ENCODE peak calls at places on chromosomes 13 and 19, in nine cellular contexts. One of them, this sample, is unnamed.

GRCh38 chr13:111865046-111865445 is 201.9 kb upstream of the SOX1 start:
- DNase-seq in GM23338: no peak
- DNase-seq in AG09319: no peak
- DNase-seq in cardiac fibroblast: no peak
- DNase-seq in lung: no peak
- DNase-seq in fibroblast of the aortic adventitia: no peak
- DNase-seq in lower lobe of right lung: no peak
- DNase-seq in AG04449: no peak
- DNase-seq in foreskin keratinocyte: no peak
- DNase-seq in this sample: no peak

GRCh38 chr19:18264428-18264827 is 9.8 kb downstream of the IQCN start:
- DNase-seq in lower lobe of right lung: no peak
- DNase-seq in foreskin keratinocyte: no peak
- DNase-seq in lung: no peak
- DNase-seq in GM23338: no peak
- DNase-seq in fibroblast of the aortic adventitia: no peak
- DNase-seq in cardiac fibroblast: no peak
- DNase-seq in AG04449: no peak
- DNase-seq in AG09319: no peak
- DNase-seq in this sample: no peak

GRCh38 chr19:17348700-17349099 is 11.3 kb downstream of the GTPBP3 start:
- DNase-seq in AG09319: no peak
- DNase-seq in AG04449: no peak
- DNase-seq in lower lobe of right lung: no peak
- DNase-seq in GM23338: peak; percentile 77
- DNase-seq in fibroblast of the aortic adventitia: peak; percentile 69
- DNase-seq in foreskin keratinocyte: no peak
- DNase-seq in lung: peak; percentile 51
- DNase-seq in cardiac fibroblast: peak; percentile 85
- DNase-seq in this sample: peak; percentile 23

GRCh38 chr19:31678421-31678820 is 329.2 kb upstream of the TSHZ3 start:
- DNase-seq in fibroblast of the aortic adventitia: no peak
- DNase-seq in lower lobe of right lung: no peak
- DNase-seq in foreskin keratinocyte: no peak
- DNase-seq in GM23338: no peak
- DNase-seq in AG04449: no peak
- DNase-seq in AG09319: no peak
- DNase-seq in lung: no peak
- DNase-seq in cardiac fibroblast: no peak
- DNase-seq in this sample: no peak

GRCh38 chr19:4676955-4677731 is 7.0 kb upstream of the MYDGF start:
- DNase-seq in foreskin keratinocyte: no peak
- DNase-seq in lower lobe of right lung: peak; percentile 64
- DNase-seq in AG04449: no peak
- DNase-seq in AG09319: no peak
- DNase-seq in cardiac fibroblast: peak; percentile 50
- DNase-seq in fibroblast of the aortic adventitia: peak; percentile 28
- DNase-seq in GM23338: peak; percentile 96
- DNase-seq in lung: no peak
- DNase-seq in this sample: no peak

GRCh38 chr13:28585557-28585956 is 73.4 kb upstream of the POMP start:
- DNase-seq in AG09319: no peak
- DNase-seq in cardiac fibroblast: no peak
- DNase-seq in foreskin keratinocyte: no peak
- DNase-seq in GM23338: no peak
- DNase-seq in lower lobe of right lung: no peak
- DNase-seq in fibroblast of the aortic adventitia: no peak
- DNase-seq in lung: no peak
- DNase-seq in AG04449: no peak
- DNase-seq in this sample: no peak

GRCh38 chr13:60267498-60268202 is 103.9 kb upstream of the DIAPH3 start:
- DNase-seq in fibroblast of the aortic adventitia: no peak
- DNase-seq in lower lobe of right lung: no peak
- DNase-seq in foreskin keratinocyte: no peak
- DNase-seq in AG04449: no peak
- DNase-seq in lung: no peak
- DNase-seq in AG09319: no peak
- DNase-seq in GM23338: peak; percentile 79
- DNase-seq in cardiac fibroblast: peak; percentile 1
- DNase-seq in this sample: no peak

GRCh38 chr19:29923653-29924052 is 18.4 kb upstream of the URI1 start:
- DNase-seq in AG09319: no peak
- DNase-seq in fibroblast of the aortic adventitia: no peak
- DNase-seq in GM23338: no peak
- DNase-seq in lower lobe of right lung: no peak
- DNase-seq in lung: no peak
- DNase-seq in cardiac fibroblast: no peak
- DNase-seq in foreskin keratinocyte: no peak
- DNase-seq in AG04449: no peak
- DNase-seq in this sample: peak; percentile 23

GRCh38 chr19:18868380-18869230 is 27.4 kb downstream of the CERS1 start:
- DNase-seq in lower lobe of right lung: no peak
- DNase-seq in GM23338: peak; percentile 78
- DNase-seq in foreskin keratinocyte: no peak
- DNase-seq in lung: no peak
- DNase-seq in AG04449: no peak
- DNase-seq in AG09319: no peak
- DNase-seq in fibroblast of the aortic adventitia: no peak
- DNase-seq in cardiac fibroblast: no peak
- DNase-seq in this sample: no peak

GRCh38 chr13:70894258-70894657 is 786.0 kb upstream of the KLHL1 start:
- DNase-seq in cardiac fibroblast: no peak
- DNase-seq in lung: no peak
- DNase-seq in lower lobe of right lung: no peak
- DNase-seq in foreskin keratinocyte: no peak
- DNase-seq in fibroblast of the aortic adventitia: no peak
- DNase-seq in GM23338: peak; percentile 22
- DNase-seq in AG04449: no peak
- DNase-seq in AG09319: no peak
- DNase-seq in this sample: no peak

GRCh38 chr19:14809272-14810057 is 25.5 kb downstream of the OR7A5 start:
- DNase-seq in lung: no peak
- DNase-seq in cardiac fibroblast: no peak
- DNase-seq in lower lobe of right lung: no peak
- DNase-seq in AG09319: no peak
- DNase-seq in AG04449: no peak
- DNase-seq in fibroblast of the aortic adventitia: no peak
- DNase-seq in GM23338: no peak
- DNase-seq in foreskin keratinocyte: no peak
- DNase-seq in this sample: no peak

GRCh38 chr13:28258401-28258800 is 120.1 kb downstream of the PAN3 start:
- DNase-seq in cardiac fibroblast: no peak
- DNase-seq in lower lobe of right lung: no peak
- DNase-seq in AG04449: no peak
- DNase-seq in GM23338: no peak
- DNase-seq in lung: no peak
- DNase-seq in foreskin keratinocyte: no peak
- DNase-seq in fibroblast of the aortic adventitia: no peak
- DNase-seq in AG09319: no peak
- DNase-seq in this sample: no peak

GRCh38 chr19:45779231-45780145 is 2.8 kb downstream of the DMPK start:
- DNase-seq in lung: peak; percentile 93
- DNase-seq in foreskin keratinocyte: peak; percentile 59
- DNase-seq in cardiac fibroblast: peak; percentile 51
- DNase-seq in AG04449: no peak
- DNase-seq in fibroblast of the aortic adventitia: peak; percentile 49
- DNase-seq in AG09319: no peak
- DNase-seq in GM23338: peak; percentile 97
- DNase-seq in lower lobe of right lung: peak; percentile 90
- DNase-seq in this sample: no peak

GRCh38 chr13:101554420-101555125 is 102.1 kb downstream of the ITGBL1 start:
- DNase-seq in AG04449: no peak
- DNase-seq in AG09319: no peak
- DNase-seq in GM23338: no peak
- DNase-seq in foreskin keratinocyte: no peak
- DNase-seq in fibroblast of the aortic adventitia: peak; percentile 20
- DNase-seq in cardiac fibroblast: no peak
- DNase-seq in lung: no peak
- DNase-seq in lower lobe of right lung: no peak
- DNase-seq in this sample: peak; percentile 24

GRCh38 chr13:24272452-24273161 is 36.8 kb upstream of the C1QTNF9 start:
- DNase-seq in lung: peak; percentile 65
- DNase-seq in fibroblast of the aortic adventitia: no peak
- DNase-seq in lower lobe of right lung: peak; percentile 74
- DNase-seq in foreskin keratinocyte: no peak
- DNase-seq in AG09319: no peak
- DNase-seq in cardiac fibroblast: no peak
- DNase-seq in GM23338: no peak
- DNase-seq in AG04449: no peak
- DNase-seq in this sample: no peak

GRCh38 chr19:55678121-55678671 is 3.2 kb downstream of the EPN1 start:
- DNase-seq in GM23338: no peak
- DNase-seq in lower lobe of right lung: peak; percentile 72
- DNase-seq in fibroblast of the aortic adventitia: no peak
- DNase-seq in lung: no peak
- DNase-seq in foreskin keratinocyte: no peak
- DNase-seq in cardiac fibroblast: no peak
- DNase-seq in AG04449: no peak
- DNase-seq in AG09319: no peak
- DNase-seq in this sample: no peak
- TF ChIP-seq CTCF in GM23338: no peak
- TF ChIP-seq CTCF in lower lobe of right lung: no peak
- TF ChIP-seq CTCF in fibroblast of the aortic adventitia: no peak
- TF ChIP-seq CTCF in lung: no peak
- TF ChIP-seq CTCF in foreskin keratinocyte: no peak
- TF ChIP-seq CTCF in cardiac fibroblast: no peak
- TF ChIP-seq CTCF in AG04449: no peak
- TF ChIP-seq CTCF in AG09319: no peak
- TF ChIP-seq CTCF in this sample: no peak

DNA sequence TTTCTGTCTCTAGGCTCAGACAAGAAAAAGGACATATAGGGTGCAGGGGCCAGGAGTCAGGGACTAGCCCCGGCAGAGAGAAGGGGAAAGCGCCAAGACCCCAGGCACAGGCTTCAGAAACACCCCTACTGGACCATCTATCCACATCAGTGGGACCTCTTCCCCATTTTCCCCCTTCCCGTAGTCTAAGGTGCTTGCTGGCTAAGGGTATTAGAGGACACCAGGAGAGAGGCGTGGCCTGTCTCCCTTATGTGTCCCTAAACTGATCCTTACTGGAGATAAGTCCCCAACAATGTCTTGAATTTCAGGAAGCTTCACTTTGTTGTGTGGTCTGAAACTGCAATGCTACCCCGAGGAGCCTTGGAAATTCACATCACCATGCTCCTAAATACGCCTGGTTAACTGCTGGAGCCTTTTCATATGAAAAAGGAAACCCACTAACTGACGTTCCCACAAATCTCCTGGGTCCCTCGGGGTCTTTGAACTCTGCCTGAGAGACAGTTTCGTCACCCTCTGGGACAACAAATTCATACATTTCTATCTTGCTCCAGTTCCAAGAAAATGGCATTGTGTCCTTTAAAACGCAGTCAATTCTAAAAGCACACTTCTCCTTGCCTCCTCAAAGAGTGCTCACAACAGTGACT is 197.7 kb downstream of the COL4A1 start:
- DNase-seq in lower lobe of right lung: no peak
- DNase-seq in AG04449: no peak
- DNase-seq in lung: no peak
- DNase-seq in GM23338: no peak
- DNase-seq in foreskin keratinocyte: no peak
- DNase-seq in fibroblast of the aortic adventitia: no peak
- DNase-seq in cardiac fibroblast: no peak
- DNase-seq in AG09319: no peak
- DNase-seq in this sample: no peak
- TF ChIP-seq CTCF in lower lobe of right lung: no peak
- TF ChIP-seq CTCF in AG04449: no peak
- TF ChIP-seq CTCF in lung: no peak
- TF ChIP-seq CTCF in GM23338: no peak
- TF ChIP-seq CTCF in foreskin keratinocyte: no peak
- TF ChIP-seq CTCF in fibroblast of the aortic adventitia: no peak
- TF ChIP-seq CTCF in cardiac fibroblast: no peak
- TF ChIP-seq CTCF in AG09319: no peak
- TF ChIP-seq CTCF in this sample: peak; percentile 6

DNA sequence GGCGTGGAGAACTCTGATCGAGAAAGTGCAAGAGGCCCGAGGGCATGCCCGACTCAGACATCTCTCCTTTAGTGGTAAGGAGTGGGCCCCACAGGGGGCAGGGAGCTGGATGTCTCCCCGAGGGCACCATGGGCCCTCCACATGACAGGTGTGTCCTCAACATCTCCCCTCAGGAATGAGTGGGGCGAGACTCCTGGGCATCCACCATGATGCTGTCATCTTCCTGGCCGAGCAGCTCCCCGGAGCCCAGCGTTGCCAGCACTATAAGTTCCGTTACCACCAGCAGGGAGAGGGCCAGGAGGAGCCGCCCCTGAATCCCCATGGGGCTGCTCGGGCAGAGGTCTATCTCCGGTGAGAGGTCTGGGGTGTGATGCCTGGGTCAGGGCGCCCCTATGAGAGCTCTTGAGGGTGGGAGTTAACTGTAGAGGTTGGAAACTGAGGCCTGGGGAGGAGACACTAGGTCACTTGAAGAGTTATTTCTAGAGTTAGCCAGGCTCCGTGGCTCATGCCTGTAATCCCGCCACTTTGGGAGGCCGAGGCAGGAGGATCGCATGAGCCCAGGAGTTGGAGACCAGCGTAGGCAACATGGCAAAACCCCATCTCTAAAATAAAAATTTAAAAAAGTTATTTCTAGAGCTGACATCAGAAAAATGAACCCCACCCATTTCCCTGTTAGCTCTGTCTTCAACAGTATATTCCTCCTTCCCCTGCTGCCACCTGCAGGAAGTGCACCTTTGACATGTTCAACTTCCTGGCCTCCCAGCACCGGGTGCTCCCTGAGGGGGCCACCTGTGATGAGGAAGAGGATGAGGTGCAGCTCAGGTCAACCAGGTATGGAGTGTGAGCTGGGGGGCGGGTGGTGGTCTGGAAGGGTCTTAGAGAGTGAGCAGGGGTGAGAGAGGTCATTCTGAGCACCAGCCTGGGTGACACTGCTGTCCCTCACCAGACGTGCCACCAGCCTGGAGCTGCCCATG is 5.1 kb downstream of the IGFLR1 start:
- DNase-seq in lung: no peak
- DNase-seq in fibroblast of the aortic adventitia: no peak
- DNase-seq in AG04449: no peak
- DNase-seq in lower lobe of right lung: no peak
- DNase-seq in GM23338: no peak
- DNase-seq in cardiac fibroblast: no peak
- DNase-seq in AG09319: no peak
- DNase-seq in foreskin keratinocyte: no peak
- DNase-seq in this sample: no peak
- TF ChIP-seq CTCF in lung: no peak
- TF ChIP-seq CTCF in fibroblast of the aortic adventitia: peak; percentile 22
- TF ChIP-seq CTCF in AG04449: no peak
- TF ChIP-seq CTCF in lower lobe of right lung: no peak
- TF ChIP-seq CTCF in GM23338: peak; percentile 7
- TF ChIP-seq CTCF in cardiac fibroblast: peak; percentile 19
- TF ChIP-seq CTCF in AG09319: no peak
- TF ChIP-seq CTCF in foreskin keratinocyte: peak; percentile 48
- TF ChIP-seq CTCF in this sample: peak; percentile 60

DNA sequence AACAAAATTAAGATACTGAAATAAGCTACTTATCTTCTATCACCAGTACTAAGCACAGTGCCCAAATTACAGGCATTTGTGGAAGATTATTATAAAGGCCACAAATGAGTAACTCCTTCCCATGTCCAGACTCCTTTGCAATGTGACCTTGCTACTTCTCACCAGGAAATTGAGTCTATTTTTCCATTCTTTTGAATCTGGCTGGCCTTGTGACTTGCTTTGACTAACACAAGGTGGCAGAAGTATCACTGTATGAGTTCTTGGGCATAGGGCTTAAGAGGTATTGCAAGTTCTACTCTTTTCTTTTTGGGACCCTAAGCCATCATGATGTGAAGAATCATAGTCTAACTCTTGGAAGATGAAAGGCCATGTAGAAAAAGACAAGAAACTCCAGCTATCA is 49.9 kb downstream of the UGGT2 start:
- DNase-seq in lower lobe of right lung: no peak
- DNase-seq in AG09319: no peak
- DNase-seq in foreskin keratinocyte: no peak
- DNase-seq in cardiac fibroblast: peak; percentile 29
- DNase-seq in fibroblast of the aortic adventitia: peak; percentile 17
- DNase-seq in AG04449: no peak
- DNase-seq in GM23338: peak; percentile 53
- DNase-seq in lung: no peak
- DNase-seq in this sample: peak; percentile 10
- TF ChIP-seq CTCF in lower lobe of right lung: no peak
- TF ChIP-seq CTCF in AG09319: no peak
- TF ChIP-seq CTCF in foreskin keratinocyte: peak; percentile 31
- TF ChIP-seq CTCF in cardiac fibroblast: peak; percentile 17
- TF ChIP-seq CTCF in fibroblast of the aortic adventitia: no peak
- TF ChIP-seq CTCF in AG04449: no peak
- TF ChIP-seq CTCF in GM23338: peak; percentile 52
- TF ChIP-seq CTCF in lung: no peak
- TF ChIP-seq CTCF in this sample: peak; percentile 42

This sample was measured in HFFc6.